ENCODE peak calls at places on chromosomes 11 and 22, in seven cellular contexts. Z, Q, H, B, D, M and K are unnamed samples.

GRCh38 chr22:43639228-43639948 is 172.7 kb downstream of the EFCAB6 start:
- DNase-seq in H (no peak), Q (no peak), Z (no peak), M (no peak), B (no peak), D (no peak), K (no peak)

GRCh38 chr22:45923212-45923611 is 53.8 kb downstream of the WNT7B start:
- DNase-seq in H (no peak), Q (no peak), M (no peak), D (no peak), B (no peak), Z (no peak), K (no peak)

GRCh38 chr11:110818032-110818687 is 105.9 kb upstream of the ARHGAP20 start:
- DNase-seq in D (no peak), Z (no peak), M (no peak), H (peak), Q (no peak), B (no peak), K (no peak)

GRCh38 chr22:41445171-41446056 is 1.2 kb downstream of the TOB2 start:
- DNase-seq in M (peak), Z (no peak), B (no peak), H (no peak), Q (no peak), D (no peak), K (no peak)

GRCh38 chr11:83574516-83574915 is 288.3 kb upstream of the CCDC90B start:
- DNase-seq in H (no peak), D (no peak), M (no peak), B (no peak), Z (no peak), Q (no peak), K (no peak)

GRCh38 chr11:104573431-104573830 is 324.8 kb downstream of the CASP12 start:
- DNase-seq in Q (no peak), B (no peak), H (no peak), Z (no peak), D (no peak), M (no peak), K (no peak)

GRCh38 chr11:11558352-11558751 is 63.5 kb downstream of the GALNT18 start:
- DNase-seq in Q (no peak), B (no peak), M (no peak), D (no peak), Z (no peak), H (no peak), K (no peak)

GRCh38 chr11:22431074-22431473 is 92.9 kb downstream of the SLC17A6 start:
- DNase-seq in Q (no peak), D (no peak), H (no peak), Z (no peak), M (no peak), B (no peak), K (no peak)

GRCh38 chr11:119339581-119340334 is 925 bp downstream of the C1QTNF5 start:
- DNase-seq in H (no peak), Z (no peak), M (peak), D (peak), B (peak), Q (peak), K (peak)

GRCh38 chr11:73870261-73870660 is 6.4 kb downstream of the COA4 start:
- DNase-seq in M (no peak), B (no peak), H (no peak), Q (no peak), Z (no peak), D (no peak), K (no peak)

GRCh38 chr11:70128435-70128906 is 50.4 kb downstream of the ANO1 start:
- DNase-seq in M (no peak), D (peak), H (peak), Q (no peak), B (no peak), Z (no peak), K (peak)

GRCh38 chr11:64764753-64765152 is 5.0 kb upstream of the PYGM start:
- DNase-seq in H (no peak), D (no peak), Z (no peak), B (no peak), Q (no peak), M (no peak), K (no peak)

GRCh38 chr11:33891714-33892327 is at the start of gene LMO2:
- DNase-seq in M (no peak), B (no peak), H (no peak), Z (no peak), D (no peak), Q (peak), K (no peak)

GRCh38 chr11:134498326-134499139 is 86.5 kb upstream of the B3GAT1 start:
- DNase-seq in Z (no peak), B (no peak), D (no peak), Q (no peak), H (no peak), M (no peak), K (no peak)

GRCh38 chr11:116532066-116532465 is 240.7 kb downstream of the BUD13 start:
- DNase-seq in M (no peak), Q (no peak), Z (no peak), H (no peak), D (no peak), B (no peak), K (no peak)

DNA sequence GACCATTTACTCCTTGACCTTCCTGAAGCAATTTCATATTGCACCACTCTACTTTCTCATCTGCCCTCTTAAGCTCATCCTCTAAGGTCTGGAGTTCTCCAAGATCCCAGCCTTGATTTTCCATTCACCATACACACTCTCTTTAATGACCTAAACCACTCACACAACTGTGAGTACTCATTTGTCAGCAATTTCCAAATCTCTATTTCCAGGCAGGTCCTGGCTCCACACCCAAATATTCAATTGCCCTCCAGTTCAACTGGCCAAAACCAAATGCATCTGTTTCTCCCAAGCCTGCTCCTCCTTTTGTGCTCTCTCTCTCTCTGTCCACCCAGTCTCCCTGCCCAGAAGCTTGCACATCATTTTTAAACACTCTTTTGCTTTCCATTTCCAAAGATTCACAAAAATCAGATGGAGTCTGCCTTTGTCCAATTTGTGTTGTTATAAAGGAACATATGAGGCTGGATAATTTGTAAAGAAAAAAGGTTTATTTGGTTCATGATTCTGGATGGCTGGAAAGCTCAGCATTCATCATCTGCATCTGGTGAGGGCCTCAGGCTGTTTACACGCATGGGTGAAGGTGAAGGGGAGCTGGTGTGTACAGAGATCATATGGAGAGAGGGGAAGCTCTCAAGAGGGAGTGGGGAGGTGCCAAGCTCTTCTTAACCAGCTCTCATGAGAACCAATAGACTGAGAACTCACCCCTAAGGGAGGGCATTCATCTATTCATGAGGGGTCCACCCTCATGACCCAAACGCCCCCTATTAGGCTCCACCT is 39.8 kb downstream of the NEU3 start:
- DNase-seq in B (no peak), D (no peak), H (no peak), M (peak), Z (no peak), Q (no peak), K (no peak)
- TF ChIP-seq JUND in B (no peak), D (no peak), H (no peak), M (no peak), Z (no peak), Q (no peak), K (no peak)

GRCh38 chr11:60502221-60502775 is 9.7 kb downstream of the MS4A12 start:
- DNase-seq in Z (no peak), M (no peak), Q (no peak), B (no peak), D (no peak), H (no peak), K (no peak)

GRCh38 chr11:60493454-60493853 is 876 bp downstream of the MS4A12 start:
- DNase-seq in Z (no peak), B (no peak), Q (no peak), D (no peak), M (no peak), H (no peak), K (no peak)

GRCh38 chr11:60498853-60499252 is 6.3 kb downstream of the MS4A12 start:
- DNase-seq in Z (peak), D (no peak), B (no peak), H (no peak), M (no peak), Q (no peak), K (no peak)

GRCh38 chr11:60500276-60500935 is 7.8 kb downstream of the MS4A12 start:
- DNase-seq in D (no peak), Z (no peak), B (no peak), M (no peak), H (no peak), Q (no peak), K (no peak)

GRCh38 chr11:60498399-60498798 is 5.8 kb downstream of the MS4A12 start:
- DNase-seq in Z (no peak), H (no peak), M (no peak), D (no peak), Q (no peak), B (no peak), K (no peak)
- TF ChIP-seq JUND in Z (no peak), H (no peak), M (no peak), D (no peak), Q (no peak), B (no peak), K (no peak)

GRCh38 chr11:75873417-75874148 is 58.6 kb downstream of the UVRAG start:
- DNase-seq in B (no peak), Z (peak), M (no peak), Q (no peak), H (no peak), D (no peak), K (no peak)
- TF ChIP-seq JUND in B (no peak), Z (no peak), M (no peak), Q (no peak), H (no peak), D (no peak), K (no peak)

GRCh38 chr11:59578369-59578768 is 37.2 kb downstream of the OSBP start:
- DNase-seq in B (no peak), Z (no peak), D (no peak), M (no peak), H (no peak), Q (no peak), K (no peak)
- TF ChIP-seq JUND in B (no peak), Z (no peak), D (no peak), M (no peak), H (no peak), Q (no peak), K (no peak)

GRCh38 chr11:95805869-95806268 is 15.6 kb downstream of the CEP57 start:
- DNase-seq in B (no peak), H (no peak), D (no peak), Q (no peak), Z (no peak), M (no peak), K (no peak)
- TF ChIP-seq JUND in B (no peak), H (no peak), D (no peak), Q (no peak), Z (no peak), M (no peak), K (no peak)

DNA sequence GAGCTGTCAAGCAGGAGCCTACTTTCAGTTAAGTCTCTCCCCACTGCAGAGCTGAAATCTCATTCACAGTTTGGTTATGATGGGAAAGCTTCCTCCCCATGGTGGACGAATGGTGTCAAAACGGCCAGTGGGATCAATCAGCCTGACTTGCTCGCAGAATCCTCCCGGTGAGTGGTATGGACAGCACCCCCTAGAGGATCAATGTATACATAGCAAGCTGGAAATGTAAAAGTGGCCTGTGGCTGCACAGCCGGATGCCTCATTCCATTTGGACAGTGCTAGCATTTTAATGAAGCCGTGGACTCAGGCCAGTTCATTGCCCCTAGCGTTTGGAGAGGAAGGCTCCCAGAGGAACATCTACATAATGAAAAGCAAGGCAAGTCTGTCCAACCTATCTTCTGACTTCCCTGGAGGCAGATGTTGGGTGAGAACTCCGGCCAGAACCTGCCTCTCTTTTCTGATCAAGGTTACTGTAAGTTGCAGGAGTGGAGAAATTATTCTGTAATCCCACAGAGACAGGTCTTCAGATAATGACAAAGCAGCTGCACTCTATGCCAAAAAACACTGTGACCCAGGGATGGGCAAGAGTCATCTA is 942.3 kb downstream of the NTM start:
- DNase-seq in D (no peak), B (peak), M (no peak), Z (no peak), H (no peak), Q (peak), K (no peak)
- TF ChIP-seq JUND in D (no peak), B (no peak), M (no peak), Z (no peak), H (no peak), Q (no peak), K (no peak)

GRCh38 chr11:96781082-96781481 is 391.3 kb downstream of the JRKL start:
- DNase-seq in Z (no peak), D (no peak), H (no peak), M (no peak), B (no peak), Q (no peak), K (no peak)
- TF ChIP-seq JUND in Z (no peak), D (no peak), H (no peak), M (no peak), B (no peak), Q (no peak), K (no peak)

DNA sequence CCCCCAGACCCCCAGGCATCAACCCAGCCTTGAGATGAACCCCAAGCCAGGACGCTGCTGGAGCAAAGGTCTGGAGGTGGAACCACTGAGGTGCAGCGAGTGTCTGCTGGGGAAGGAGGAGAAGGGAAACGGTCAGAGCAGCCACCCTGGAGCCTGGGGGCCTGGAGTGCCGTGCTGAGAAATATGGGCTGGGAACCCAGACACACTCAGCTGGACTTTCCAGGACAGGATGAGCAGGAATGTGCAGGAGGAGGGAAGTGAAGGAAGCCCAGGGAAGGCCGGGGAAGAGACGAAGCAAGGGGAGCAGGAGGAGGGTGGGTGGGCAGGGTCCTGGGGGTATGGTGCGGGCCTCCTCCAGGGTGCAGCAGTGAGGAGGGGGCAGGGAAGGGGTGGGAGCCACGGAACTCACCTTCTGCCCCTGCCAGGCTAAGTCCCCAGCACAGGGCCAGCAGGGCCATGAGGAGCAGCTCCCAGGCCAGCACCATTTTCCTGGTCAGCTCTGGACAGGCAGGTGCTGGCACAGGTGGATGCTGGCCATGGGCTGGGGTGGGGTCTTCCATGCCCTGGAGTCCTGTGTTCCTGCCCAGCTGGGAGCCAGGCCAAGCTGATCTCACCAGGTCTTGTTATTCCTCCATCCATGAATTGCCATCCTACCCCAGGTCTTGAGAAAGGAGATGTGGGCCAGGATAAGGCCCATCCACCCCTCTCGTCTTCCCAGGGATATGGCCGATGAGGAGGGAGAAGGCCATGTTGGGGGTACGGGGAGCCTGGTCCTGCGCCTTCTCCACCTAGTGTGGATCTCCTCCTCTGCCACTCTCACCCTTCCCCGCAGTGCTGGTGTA is 40.0 kb downstream of the CSF2RB start:
- DNase-seq in M (no peak), Z (no peak), B (no peak), D (no peak), H (no peak), Q (no peak), K (peak)
- TF ChIP-seq JUND in M (no peak), Z (no peak), B (no peak), D (no peak), H (no peak), Q (no peak), K (no peak)